ENCODE peak calls at places on chromosomes 2 and 18, in ten cellular contexts. L is dorsolateral prefrontal cortex, K is HepG2, R is heart left ventricle, G is psoas muscle, J is pancreas, T is vagina, Q is IMR-90, P is brain microvascular endothelial cell, Y is tibial nerve. H is an unnamed sample.

GRCh38 chr2:28654981-28655322 is 96.7 kb upstream of the PPP1CB start:
- DNase-seq in T (no peak), G (no peak), Q (no peak), P (no peak), K (no peak), J (no peak), L (no peak), Y (no peak), R (no peak), H (no peak)

GRCh38 chr2:73983322-73984202 is 1.1 kb upstream of the TET3 start:
- DNase-seq in G (no peak), Y (no peak), J (peak; percentile 97), R (no peak), Q (no peak), T (no peak), K (peak; percentile 63), P (no peak), L (no peak), H (no peak)

GRCh38 chr18:48217306-48218250 is 191.6 kb downstream of the ZBTB7C start:
- DNase-seq in R (peak; percentile 50), K (no peak), Q (no peak), G (no peak), Y (no peak), J (no peak), P (no peak), L (no peak), T (peak; percentile 76), H (no peak)

GRCh38 chr18:22434973-22435608 is 17.4 kb upstream of the CTAGE1 start:
- DNase-seq in K (no peak), J (no peak), Q (peak; percentile 91), G (no peak), Y (no peak), R (no peak), L (no peak), T (no peak), P (peak; percentile 74), H (no peak)

GRCh38 chr18:78542204-78542603 is 437.4 kb upstream of the SALL3 start:
- DNase-seq in K (no peak), T (peak; percentile 72), Y (peak; percentile 68), J (peak; percentile 87), G (no peak), Q (no peak), L (peak; percentile 67), R (peak; percentile 82), P (no peak), H (no peak)

GRCh38 chr2:235026137-235026536 is 74.3 kb downstream of the SH3BP4 start:
- DNase-seq in G (no peak), Y (no peak), K (peak; percentile 47), R (no peak), J (no peak), P (peak; percentile 75), T (no peak), Q (peak; percentile 88), L (no peak), H (no peak)

GRCh38 chr2:100959225-100959880 is 42.7 kb upstream of the RPL31 start:
- DNase-seq in Q (peak; percentile 45), R (no peak), J (no peak), K (no peak), L (no peak), G (no peak), Y (no peak), P (no peak), T (no peak), H (no peak)

GRCh38 chr2:223057545-223057944 is 5.6 kb downstream of the KCNE4 start:
- DNase-seq in R (no peak), J (no peak), P (no peak), K (no peak), Y (no peak), G (no peak), Q (no peak), T (no peak), L (no peak), H (no peak)

GRCh38 chr18:68713791-68714190 is 1.1 kb downstream of the TMX3 start:
- DNase-seq in K (no peak), J (no peak), P (no peak), Q (no peak), L (no peak), G (no peak), T (no peak), Y (no peak), R (no peak), H (no peak)

GRCh38 chr18:25815659-25816058 is 274.8 kb downstream of the SS18 start:
- DNase-seq in Q (no peak), G (no peak), T (no peak), Y (no peak), L (no peak), R (no peak), J (no peak), K (no peak), P (no peak), H (no peak)

GRCh38 chr2:36965751-36966369 is 476 bp downstream of the STRN start:
- DNase-seq in Y (peak; percentile 25), R (peak; percentile 50), T (peak; percentile 88), Q (no peak), G (no peak), K (no peak), L (peak; percentile 18), J (peak; percentile 55), P (no peak), H (peak; percentile 16)

GRCh38 chr2:241804326-241805276 is 4.4 kb upstream of the NEU4 start:
- DNase-seq in Q (no peak), G (peak; percentile 14), T (peak; percentile 81), L (no peak), Y (no peak), J (peak; percentile 69), K (peak; percentile 34), P (peak; percentile 12), R (no peak), H (no peak)

GRCh38 chr2:139411236-139411635 is 631.0 kb upstream of the NXPH2 start:
- DNase-seq in G (no peak), R (no peak), T (no peak), K (no peak), P (no peak), Y (no peak), Q (no peak), J (no peak), L (no peak), H (no peak)

DNA sequence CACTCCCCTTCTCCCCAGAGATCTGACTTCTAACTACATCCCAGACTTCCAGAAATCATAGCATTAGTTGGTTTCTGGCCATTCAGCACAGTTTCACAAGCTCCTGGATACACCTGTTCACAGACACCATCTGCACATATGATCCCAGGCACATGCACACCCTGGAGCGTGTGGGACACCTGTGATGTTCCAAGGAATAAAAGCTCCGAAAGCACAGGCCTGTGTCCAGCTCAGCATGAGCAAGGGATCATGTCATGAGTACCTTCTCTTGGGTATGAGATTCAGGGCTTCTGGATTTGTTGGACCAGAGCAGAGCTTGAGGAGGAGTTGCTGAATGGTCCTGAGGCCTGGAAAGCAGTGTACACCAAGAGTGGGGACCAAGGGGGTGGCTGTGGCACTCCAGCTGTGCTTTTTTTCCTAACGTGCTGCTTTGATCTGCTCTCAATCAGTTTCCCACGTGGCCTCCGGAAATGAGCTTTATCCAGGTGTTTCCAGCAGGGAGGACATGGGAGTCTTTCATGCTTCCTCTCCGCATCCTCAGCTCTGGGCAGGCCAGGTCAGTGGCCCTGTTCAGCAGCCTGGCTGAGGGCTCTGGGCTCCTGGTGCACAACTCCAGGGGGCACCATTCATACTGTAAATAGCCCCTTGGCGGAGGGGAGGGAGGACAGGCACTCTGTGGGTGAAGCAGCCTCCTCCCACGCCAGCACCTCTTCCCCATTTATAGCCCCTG is 1.8 kb downstream of the DYSF start:
- DNase-seq in J (no peak), P (no peak), K (no peak), G (no peak), R (no peak), T (no peak), L (no peak), Y (no peak), Q (no peak), H (no peak)
- H3K27me3 ChIP-seq in J (no peaks in the 10 kb centered on the region), P (no peaks in the 10 kb centered on the region), K (peaks cover 2% of the 10 kb centered on the region), G (no peaks in the 10 kb centered on the region), R (peaks cover 8% of the 10 kb centered on the region), T (no peaks in the 10 kb centered on the region), L (no peaks in the 10 kb centered on the region), Y (peaks cover 28% of the 10 kb centered on the region), Q (peaks cover 38% of the 10 kb centered on the region), H (no peaks in the 10 kb centered on the region)

DNA sequence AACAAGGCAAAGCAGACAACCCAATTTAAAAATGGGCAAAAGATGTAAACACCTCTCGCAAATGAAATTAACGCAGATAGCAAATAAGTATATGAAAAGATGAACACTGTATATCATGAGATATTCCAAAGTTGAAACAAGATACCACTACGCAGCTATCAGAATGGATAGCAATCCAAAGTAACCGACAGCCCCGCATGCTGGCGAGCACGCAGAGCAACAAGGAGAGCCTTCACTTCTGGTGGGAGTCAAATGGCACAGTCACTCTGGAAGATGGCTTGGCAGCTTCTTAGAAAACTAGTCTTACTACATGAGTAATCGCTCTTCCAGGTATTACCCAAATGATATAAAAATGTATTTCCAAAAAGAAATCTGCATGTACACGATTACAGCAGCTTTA is 1.4 kb downstream of the NDUFA10 start:
- DNase-seq in L (no peak), P (no peak), J (no peak), K (no peak), Q (no peak), G (no peak), T (no peak), R (no peak), Y (no peak), H (no peak)
- TF ChIP-seq CTCF in L (no peak), P (no peak), J (no peak), K (no peak), Q (no peak), G (no peak), T (no peak), R (no peak), Y (no peak), H (no peak)

GRCh38 chr18:37362158-37362890 is 203.3 kb downstream of the CELF4 start:
- DNase-seq in R (no peak), T (no peak), Q (no peak), K (peak; percentile 13), Y (no peak), G (no peak), P (no peak), L (no peak), J (no peak), H (no peak)

GRCh38 chr18:37364237-37364636 is 201.4 kb downstream of the CELF4 start:
- DNase-seq in L (no peak), J (peak; percentile 84), T (no peak), R (peak; percentile 82), K (no peak), Y (no peak), G (peak; percentile 24), P (no peak), Q (no peak), H (no peak)

GRCh38 chr18:37355772-37356171 is 209.8 kb downstream of the CELF4 start:
- DNase-seq in K (no peak), Y (no peak), L (no peak), T (no peak), P (no peak), G (no peak), J (peak; percentile 38), Q (no peak), R (no peak), H (no peak)

GRCh38 chr18:37361223-37362157 is 204.1 kb downstream of the CELF4 start:
- DNase-seq in P (no peak), G (no peak), Q (no peak), J (no peak), T (no peak), K (no peak), R (no peak), Y (no peak), L (no peak), H (no peak)
- H3K4me3 ChIP-seq in P (no peak overlapping the region), G (no peak overlapping the region), Q (no peak overlapping the region), J (no peak overlapping the region), T (no peak overlapping the region), K (no peak overlapping the region), R (no peak overlapping the region), Y (no peak overlapping the region), L (no peak overlapping the region), H (no peak overlapping the region)

GRCh38 chr2:84694088-84694622 is 177.9 kb downstream of the DNAH6 start:
- DNase-seq in Q (no peak), G (no peak), T (no peak), L (no peak), R (no peak), Y (no peak), P (no peak), K (no peak), J (no peak), H (no peak)
- H3K27me3 ChIP-seq in Q (no peaks in the 10 kb centered on the region), G (no peaks in the 10 kb centered on the region), T (no peaks in the 10 kb centered on the region), L (no peaks in the 10 kb centered on the region), R (no peaks in the 10 kb centered on the region), Y (no peaks in the 10 kb centered on the region), P (no peaks in the 10 kb centered on the region), K (no peaks in the 10 kb centered on the region), J (no peaks in the 10 kb centered on the region), H (no peaks in the 10 kb centered on the region)